ENCODE peak calls at places on chromosomes 3 and 15, in nine cellular contexts. U, Q, P, Y, C, V, F, A and L are unnamed samples.

GRCh38 chr3:9422712-9423424 is 25.5 kb downstream of the SETD5 start:
- DNase-seq in U (peak), Q (peak), P (peak), Y (no peak), C (no peak), V (no peak), F (peak), A (no peak), L (no peak)

GRCh38 chr3:136939489-136939888 is 18.3 kb upstream of the IL20RB start:
- DNase-seq in U (no peak), Q (no peak), P (no peak), Y (no peak), C (no peak), V (no peak), F (no peak), A (no peak), L (no peak)

GRCh38 chr15:40412095-40412759 is 6.6 kb downstream of the IVD start:
- DNase-seq in U (no peak), Q (no peak), P (no peak), Y (no peak), C (no peak), V (no peak), F (no peak), A (no peak), L (no peak)

GRCh38 chr15:71319935-71320334 is 204.7 kb downstream of the THSD4 start:
- DNase-seq in U (no peak), Q (no peak), P (no peak), Y (no peak), C (no peak), V (no peak), F (no peak), A (no peak), L (no peak)

GRCh38 chr15:90249123-90249863 is at the start of gene TTLL13:
- DNase-seq in U (peak), Q (no peak), P (peak), Y (no peak), C (peak), V (peak), F (peak), A (peak), L (peak)

GRCh38 chr3:32340639-32341365 is 50.9 kb upstream of the CMTM7 start:
- DNase-seq in U (no peak), Q (no peak), P (no peak), Y (no peak), C (no peak), V (no peak), F (no peak), A (no peak), L (no peak)

GRCh38 chr15:96693990-96694517 is 363.6 kb downstream of the NR2F2 start:
- DNase-seq in U (no peak), Q (no peak), P (no peak), Y (no peak), C (no peak), V (no peak), F (no peak), A (no peak), L (no peak)

GRCh38 chr3:196189608-196190347 is 21.4 kb downstream of the ZDHHC19 start:
- DNase-seq in U (no peak), Q (no peak), P (no peak), Y (no peak), C (no peak), V (no peak), F (no peak), A (no peak), L (no peak)

GRCh38 chr3:121477589-121477988 is 68.2 kb downstream of the POLQ start:
- DNase-seq in U (no peak), Q (peak), P (no peak), Y (no peak), C (no peak), V (no peak), F (peak), A (no peak), L (no peak)

GRCh38 chr3:129795596-129795995 is 97.9 kb downstream of the TMCC1 start:
- DNase-seq in U (no peak), Q (no peak), P (peak), Y (no peak), C (no peak), V (no peak), F (no peak), A (no peak), L (no peak)

GRCh38 chr15:71054286-71054952 is 60.9 kb upstream of the THSD4 start:
- DNase-seq in U (no peak), Q (no peak), P (no peak), Y (no peak), C (no peak), V (no peak), F (no peak), A (no peak), L (no peak)

GRCh38 chr3:138066383-138066782 is 49.0 kb downstream of the DZIP1L start:
- DNase-seq in U (no peak), Q (no peak), P (no peak), Y (no peak), C (no peak), V (no peak), F (no peak), A (no peak), L (peak)

GRCh38 chr3:137764001-137764433 is at the start of gene SOX14:
- DNase-seq in U (no peak), Q (no peak), P (no peak), Y (no peak), C (no peak), V (no peak), F (peak), A (no peak), L (no peak)

GRCh38 chr15:90886291-90886614 is 1.9 kb downstream of the FES start:
- DNase-seq in U (no peak), Q (no peak), P (no peak), Y (no peak), C (no peak), V (no peak), F (no peak), A (no peak), L (no peak)

GRCh38 chr3:17258823-17259436 is 374.2 kb downstream of the PLCL2 start:
- DNase-seq in U (no peak), Q (no peak), P (peak), Y (no peak), C (peak), V (no peak), F (peak), A (no peak), L (peak)

GRCh38 chr3:124634210-124635168 is 95.8 kb upstream of the UMPS start:
- DNase-seq in U (no peak), Q (no peak), P (no peak), Y (no peak), C (no peak), V (no peak), F (no peak), A (no peak), L (no peak)

GRCh38 chr15:39427705-39428104 is 153.2 kb upstream of the THBS1 start:
- DNase-seq in U (no peak), Q (no peak), P (no peak), Y (no peak), C (no peak), V (no peak), F (no peak), A (no peak), L (no peak)

GRCh38 chr3:17505856-17506255 is 236.6 kb downstream of the TBC1D5 start:
- DNase-seq in U (no peak), Q (no peak), P (peak), Y (no peak), C (no peak), V (no peak), F (no peak), A (no peak), L (no peak)

GRCh38 chr3:173553635-173554280 is 156.2 kb downstream of the NLGN1 start:
- DNase-seq in U (no peak), Q (peak), P (peak), Y (no peak), C (no peak), V (no peak), F (peak), A (no peak), L (no peak)

GRCh38 chr15:51460796-51461195 is 119.3 kb downstream of the GLDN start:
- DNase-seq in U (no peak), Q (peak), P (no peak), Y (no peak), C (no peak), V (no peak), F (no peak), A (no peak), L (no peak)

GRCh38 chr3:128547368-128547987 is 54.5 kb upstream of the GATA2 start:
- DNase-seq in U (no peak), Q (no peak), P (no peak), Y (no peak), C (no peak), V (no peak), F (peak), A (no peak), L (no peak)

GRCh38 chr3:158458464-158458863 is 112.5 kb upstream of the MLF1 start:
- DNase-seq in U (no peak), Q (no peak), P (peak), Y (no peak), C (no peak), V (no peak), F (no peak), A (no peak), L (no peak)

GRCh38 chr3:115710799-115711198 is 87.5 kb downstream of the GAP43 start:
- DNase-seq in U (no peak), Q (no peak), P (no peak), Y (no peak), C (no peak), V (no peak), F (no peak), A (no peak), L (no peak)